ENCODE peak calls at places on chromosomes 13 and 19, in four cellular contexts. J, A, B and O are unnamed samples.

GRCh38 chr13:103190841-103191240 is 124.6 kb upstream of the SLC10A2 start:
- DNase-seq in J (no peak), A (no peak), B (no peak), O (no peak)

GRCh38 chr19:38735257-38735686 is 9.0 kb downstream of the CAPN12 start:
- DNase-seq in J (no peak), A (peak; percentile 54), B (no peak), O (peak; percentile 26)

GRCh38 chr13:98909016-98909415 is 68.8 kb downstream of the DOCK9 start:
- DNase-seq in J (no peak), A (no peak), B (no peak), O (no peak)

GRCh38 chr13:99013951-99014350 is 36.1 kb upstream of the DOCK9 start:
- DNase-seq in J (no peak), A (no peak), B (no peak), O (no peak)

GRCh38 chr19:7442423-7442822 is 46.4 kb downstream of the PEX11G start:
- DNase-seq in J (peak; percentile 12), A (peak; percentile 15), B (no peak), O (no peak)

GRCh38 chr19:30363073-30363472 is 9.1 kb upstream of the ZNF536 start:
- DNase-seq in J (no peak), A (no peak), B (no peak), O (no peak)

GRCh38 chr19:54035215-54036178 is 28.2 kb downstream of the VSTM1 start:
- DNase-seq in J (no peak), A (no peak), B (no peak), O (no peak)

GRCh38 chr13:19957320-19958118 is 1.0 kb upstream of the ZMYM2 start:
- DNase-seq in J (peak; percentile 76), A (peak; percentile 78), B (peak; percentile 77), O (peak; percentile 90)

GRCh38 chr13:28301839-28302238 is 163.5 kb downstream of the PAN3 start:
- DNase-seq in J (no peak), A (no peak), B (no peak), O (no peak)

GRCh38 chr13:45195421-45195820 is 5.4 kb downstream of the KCTD4 start:
- DNase-seq in J (no peak), A (no peak), B (no peak), O (no peak)

GRCh38 chr13:68846663-68847062 is 1261.0 kb upstream of the ATXN8OS start:
- DNase-seq in J (no peak), A (no peak), B (no peak), O (no peak)